ENCODE peak calls at places on chromosomes 2 and 18, in ten cellular contexts. E is HCEC 1CT; D is HuH-7.5; R is AG09319; X is H4; Q is AG08396; H is GM10248; T is CD4-positive, alpha-beta T cell; P is osteocyte; K is BJ. O is an unnamed sample.

GRCh38 chr18:68454511-68455228 is 260.2 kb downstream of the TMX3 start:
- DNase-seq in Q (peak), P (no peak), R (no peak), E (peak), H (no peak), K (no peak), D (no peak), X (no peak), T (no peak), O (no peak)

GRCh38 chr18:2882201-2882600 is 35.4 kb downstream of the EMILIN2 start:
- DNase-seq in Q (no peak), E (no peak), X (no peak), P (peak), T (no peak), D (no peak), K (no peak), H (no peak), R (no peak), O (no peak)

GRCh38 chr2:51263921-51264320 is 232.0 kb upstream of the NRXN1 start:
- DNase-seq in E (no peak), P (no peak), T (no peak), D (no peak), X (no peak), H (no peak), R (no peak), K (no peak), Q (no peak), O (no peak)

GRCh38 chr2:133739039-133739438 is 170.8 kb upstream of the NCKAP5 start:
- DNase-seq in D (no peak), R (no peak), E (no peak), P (no peak), T (no peak), H (no peak), X (no peak), K (no peak), Q (no peak), O (no peak)

GRCh38 chr18:78884502-78884901 is 95.1 kb upstream of the SALL3 start:
- DNase-seq in R (no peak), X (no peak), D (no peak), H (no peak), P (no peak), T (no peak), Q (no peak), K (no peak), E (no peak), O (no peak)

GRCh38 chr2:25567406-25567805 is 106.0 kb downstream of the DTNB start:
- DNase-seq in K (peak), D (peak), H (peak), P (no peak), T (no peak), R (no peak), E (peak), X (peak), Q (peak), O (peak)

GRCh38 chr18:56162316-56162715 is 476.1 kb downstream of the TXNL1 start:
- DNase-seq in Q (no peak), P (no peak), E (no peak), H (no peak), K (no peak), D (no peak), T (no peak), X (no peak), R (no peak), O (no peak)

GRCh38 chr2:9085353-9085752 is 81.9 kb upstream of the MBOAT2 start:
- DNase-seq in R (no peak), K (no peak), X (no peak), P (no peak), T (no peak), Q (no peak), D (no peak), H (no peak), E (no peak), O (no peak)

GRCh38 chr2:109279243-109279860 is 150.3 kb downstream of the SH3RF3 start:
- DNase-seq in D (no peak), E (no peak), H (no peak), P (no peak), K (no peak), T (no peak), R (no peak), Q (no peak), X (no peak), O (no peak)

GRCh38 chr2:234705108-234705507 is 208.2 kb upstream of the ARL4C start:
- DNase-seq in K (no peak), T (no peak), P (peak), D (no peak), E (peak), R (no peak), H (no peak), Q (peak), X (peak), O (no peak)

GRCh38 chr18:8625693-8626092 is 16.5 kb downstream of the RAB12 start:
- DNase-seq in T (no peak), Q (no peak), K (no peak), D (no peak), X (no peak), P (no peak), E (no peak), H (no peak), R (no peak), O (no peak)

GRCh38 chr2:109171444-109172334 is 42.7 kb downstream of the SH3RF3 start:
- DNase-seq in X (peak), K (peak), D (no peak), R (peak), Q (peak), H (no peak), T (no peak), P (peak), E (peak), O (no peak)

O was measured in GM06990.